ENCODE peak calls at places on chromosomes 6 and 20, in eight cellular contexts. One of them, this sample, is unnamed.

GRCh38 chr6:101015541-101015940 is 134.4 kb upstream of the ASCC3 start:
- DNase-seq in right lobe of liver: no peak
- DNase-seq in fibroblast of the aortic adventitia: no peak
- DNase-seq in lower lobe of right lung: no peak
- DNase-seq in neural progenitor cell: no peak
- DNase-seq in bronchial epithelial cell: no peak
- DNase-seq in thoracic aorta: no peak
- DNase-seq in A549: no peak
- DNase-seq in this sample: no peak

GRCh38 chr6:54244430-54244829 is 63.8 kb upstream of the TINAG start:
- DNase-seq in right lobe of liver: no peak
- DNase-seq in neural progenitor cell: peak; percentile 6
- DNase-seq in bronchial epithelial cell: peak; percentile 55
- DNase-seq in lower lobe of right lung: no peak
- DNase-seq in thoracic aorta: no peak
- DNase-seq in fibroblast of the aortic adventitia: peak; percentile 44
- DNase-seq in A549: peak; percentile 7
- DNase-seq in this sample: peak; percentile 42

GRCh38 chr6:144581807-144582537 is 296.8 kb downstream of the UTRN start:
- DNase-seq in bronchial epithelial cell: peak; percentile 20
- DNase-seq in fibroblast of the aortic adventitia: peak; percentile 43
- DNase-seq in thoracic aorta: no peak
- DNase-seq in neural progenitor cell: peak; percentile 63
- DNase-seq in A549: peak; percentile 5
- DNase-seq in right lobe of liver: no peak
- DNase-seq in lower lobe of right lung: no peak
- DNase-seq in this sample: peak; percentile 37

GRCh38 chr6:69801225-69801624 is 4.4 kb upstream of the LMBRD1 start:
- DNase-seq in fibroblast of the aortic adventitia: no peak
- DNase-seq in lower lobe of right lung: no peak
- DNase-seq in A549: no peak
- DNase-seq in neural progenitor cell: no peak
- DNase-seq in bronchial epithelial cell: no peak
- DNase-seq in right lobe of liver: no peak
- DNase-seq in thoracic aorta: no peak
- DNase-seq in this sample: no peak

GRCh38 chr6:23874985-23875384 is 251.0 kb upstream of the NRSN1 start:
- DNase-seq in lower lobe of right lung: no peak
- DNase-seq in fibroblast of the aortic adventitia: no peak
- DNase-seq in neural progenitor cell: peak; percentile 9
- DNase-seq in bronchial epithelial cell: no peak
- DNase-seq in A549: no peak
- DNase-seq in right lobe of liver: no peak
- DNase-seq in thoracic aorta: no peak
- DNase-seq in this sample: no peak

GRCh38 chr6:68718379-68719073 is 83.4 kb downstream of the ADGRB3 start:
- DNase-seq in fibroblast of the aortic adventitia: peak; percentile 20
- DNase-seq in bronchial epithelial cell: peak; percentile 87
- DNase-seq in A549: no peak
- DNase-seq in neural progenitor cell: no peak
- DNase-seq in lower lobe of right lung: no peak
- DNase-seq in thoracic aorta: no peak
- DNase-seq in right lobe of liver: no peak
- DNase-seq in this sample: peak; percentile 73

GRCh38 chr6:14286144-14286543 is 168.6 kb downstream of the CD83 start:
- DNase-seq in A549: peak; percentile 35
- DNase-seq in thoracic aorta: no peak
- DNase-seq in right lobe of liver: no peak
- DNase-seq in lower lobe of right lung: no peak
- DNase-seq in bronchial epithelial cell: peak; percentile 61
- DNase-seq in neural progenitor cell: no peak
- DNase-seq in fibroblast of the aortic adventitia: peak; percentile 97
- DNase-seq in this sample: peak; percentile 94

GRCh38 chr6:36118550-36119107 is 11.7 kb upstream of the MAPK13 start:
- DNase-seq in fibroblast of the aortic adventitia: no peak
- DNase-seq in neural progenitor cell: no peak
- DNase-seq in right lobe of liver: peak; percentile 51
- DNase-seq in A549: no peak
- DNase-seq in thoracic aorta: no peak
- DNase-seq in bronchial epithelial cell: peak; percentile 75
- DNase-seq in lower lobe of right lung: peak; percentile 67
- DNase-seq in this sample: peak; percentile 48

GRCh38 chr6:161327360-161327953 is 53.6 kb upstream of the AGPAT4 start:
- DNase-seq in lower lobe of right lung: no peak
- DNase-seq in neural progenitor cell: peak; percentile 28
- DNase-seq in fibroblast of the aortic adventitia: no peak
- DNase-seq in thoracic aorta: no peak
- DNase-seq in A549: no peak
- DNase-seq in bronchial epithelial cell: no peak
- DNase-seq in right lobe of liver: no peak
- DNase-seq in this sample: peak; percentile 18

GRCh38 chr6:41371461-41371991 is 36.1 kb downstream of the NCR2 start:
- DNase-seq in neural progenitor cell: peak; percentile 86
- DNase-seq in right lobe of liver: no peak
- DNase-seq in bronchial epithelial cell: no peak
- DNase-seq in fibroblast of the aortic adventitia: peak; percentile 25
- DNase-seq in thoracic aorta: no peak
- DNase-seq in lower lobe of right lung: no peak
- DNase-seq in A549: no peak
- DNase-seq in this sample: peak; percentile 55

GRCh38 chr6:42551202-42551601 is 12.6 kb upstream of the UBR2 start:
- DNase-seq in thoracic aorta: no peak
- DNase-seq in bronchial epithelial cell: peak; percentile 21
- DNase-seq in right lobe of liver: no peak
- DNase-seq in neural progenitor cell: no peak
- DNase-seq in fibroblast of the aortic adventitia: peak; percentile 40
- DNase-seq in A549: no peak
- DNase-seq in lower lobe of right lung: no peak
- DNase-seq in this sample: peak; percentile 36

GRCh38 chr6:5099537-5099936 is 14.4 kb downstream of the PPP1R3G start:
- DNase-seq in right lobe of liver: no peak
- DNase-seq in neural progenitor cell: no peak
- DNase-seq in thoracic aorta: no peak
- DNase-seq in fibroblast of the aortic adventitia: no peak
- DNase-seq in A549: no peak
- DNase-seq in lower lobe of right lung: no peak
- DNase-seq in bronchial epithelial cell: peak; percentile 35
- DNase-seq in this sample: no peak

GRCh38 chr20:60999256-60999655 is 252.8 kb upstream of the CDH4 start:
- DNase-seq in bronchial epithelial cell: no peak
- DNase-seq in right lobe of liver: no peak
- DNase-seq in neural progenitor cell: no peak
- DNase-seq in fibroblast of the aortic adventitia: peak; percentile 61
- DNase-seq in thoracic aorta: no peak
- DNase-seq in lower lobe of right lung: no peak
- DNase-seq in A549: no peak
- DNase-seq in this sample: peak; percentile 4

GRCh38 chr6:41644297-41644879 is 6.1 kb downstream of the MDFI start:
- DNase-seq in lower lobe of right lung: peak; percentile 34
- DNase-seq in thoracic aorta: no peak
- DNase-seq in bronchial epithelial cell: peak; percentile 61
- DNase-seq in right lobe of liver: no peak
- DNase-seq in neural progenitor cell: peak; percentile 71
- DNase-seq in A549: no peak
- DNase-seq in fibroblast of the aortic adventitia: no peak
- DNase-seq in this sample: no peak

GRCh38 chr20:56160956-56161355 is 87.6 kb upstream of the MC3R start:
- DNase-seq in right lobe of liver: no peak
- DNase-seq in fibroblast of the aortic adventitia: no peak
- DNase-seq in thoracic aorta: no peak
- DNase-seq in neural progenitor cell: no peak
- DNase-seq in A549: no peak
- DNase-seq in bronchial epithelial cell: no peak
- DNase-seq in lower lobe of right lung: no peak
- DNase-seq in this sample: no peak

GRCh38 chr20:63625771-63626423 is 1.0 kb downstream of the GMEB2 start:
- DNase-seq in A549: no peak
- DNase-seq in right lobe of liver: no peak
- DNase-seq in bronchial epithelial cell: peak; percentile 9
- DNase-seq in thoracic aorta: no peak
- DNase-seq in lower lobe of right lung: peak; percentile 44
- DNase-seq in fibroblast of the aortic adventitia: peak; percentile 32
- DNase-seq in neural progenitor cell: peak; percentile 34
- DNase-seq in this sample: peak; percentile 34

GRCh38 chr6:37020426-37021211 is 15.2 kb downstream of the FGD2 start:
- DNase-seq in lower lobe of right lung: no peak
- DNase-seq in neural progenitor cell: no peak
- DNase-seq in A549: no peak
- DNase-seq in bronchial epithelial cell: no peak
- DNase-seq in right lobe of liver: no peak
- DNase-seq in fibroblast of the aortic adventitia: no peak
- DNase-seq in thoracic aorta: no peak
- DNase-seq in this sample: no peak

DNA sequence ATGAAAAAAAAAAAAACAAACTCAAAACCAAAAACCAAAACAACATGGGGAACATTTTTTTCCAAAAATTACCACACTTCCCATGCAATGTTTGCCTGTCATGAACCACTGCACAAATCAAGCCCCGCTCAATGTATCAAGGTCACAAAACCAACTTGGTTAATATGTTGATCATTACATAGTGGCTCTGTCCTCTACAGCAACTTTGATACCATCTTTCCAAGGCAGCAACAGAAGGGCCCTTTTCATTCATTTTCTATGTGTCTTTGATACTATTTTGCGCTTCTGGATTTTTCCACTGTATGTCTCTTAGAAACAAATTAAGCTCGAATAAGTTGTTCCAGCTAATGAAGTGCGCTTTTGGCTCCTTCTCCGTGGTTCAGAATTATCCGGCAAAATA is 1.5 kb downstream of the ZHX3 start:
- DNase-seq in right lobe of liver: peak; percentile 54
- DNase-seq in thoracic aorta: no peak
- DNase-seq in lower lobe of right lung: no peak
- DNase-seq in fibroblast of the aortic adventitia: peak; percentile 9
- DNase-seq in neural progenitor cell: no peak
- DNase-seq in bronchial epithelial cell: no peak
- DNase-seq in A549: no peak
- DNase-seq in this sample: peak; percentile 14
- H3K4me3 ChIP-seq in right lobe of liver: peak overlapping the region; percentile 1
- H3K4me3 ChIP-seq in thoracic aorta: peak overlapping the region; percentile 87
- H3K4me3 ChIP-seq in lower lobe of right lung: peak overlapping the region; percentile 79
- H3K4me3 ChIP-seq in fibroblast of the aortic adventitia: peak overlapping the region; percentile 92
- H3K4me3 ChIP-seq in neural progenitor cell: no peak overlapping the region
- H3K4me3 ChIP-seq in bronchial epithelial cell: no peak overlapping the region
- H3K4me3 ChIP-seq in A549: no peak overlapping the region
- H3K4me3 ChIP-seq in this sample: peak overlapping the region; percentile 82

GRCh38 chr6:52063584-52064400 is 23.6 kb downstream of the PKHD1 start:
- DNase-seq in A549: peak; percentile 7
- DNase-seq in lower lobe of right lung: no peak
- DNase-seq in neural progenitor cell: peak; percentile 67
- DNase-seq in thoracic aorta: no peak
- DNase-seq in right lobe of liver: peak; percentile 59
- DNase-seq in bronchial epithelial cell: peak; percentile 69
- DNase-seq in fibroblast of the aortic adventitia: peak; percentile 34
- DNase-seq in this sample: peak; percentile 21
- TF ChIP-seq CTCF in A549: no peak
- TF ChIP-seq CTCF in lower lobe of right lung: peak; percentile 48
- TF ChIP-seq CTCF in neural progenitor cell: peak; percentile 64
- TF ChIP-seq CTCF in thoracic aorta: no peak
- TF ChIP-seq CTCF in right lobe of liver: peak; percentile 62
- TF ChIP-seq CTCF in bronchial epithelial cell: peak; percentile 57
- TF ChIP-seq CTCF in fibroblast of the aortic adventitia: peak; percentile 55
- TF ChIP-seq CTCF in this sample: peak; percentile 22

GRCh38 chr6:210104-210456 is 82.2 kb upstream of the DUSP22 start:
- DNase-seq in neural progenitor cell: no peak
- DNase-seq in lower lobe of right lung: no peak
- DNase-seq in right lobe of liver: no peak
- DNase-seq in thoracic aorta: no peak
- DNase-seq in bronchial epithelial cell: no peak
- DNase-seq in fibroblast of the aortic adventitia: no peak
- DNase-seq in A549: no peak
- DNase-seq in this sample: no peak
- H3K4me3 ChIP-seq in neural progenitor cell: no peak overlapping the region
- H3K4me3 ChIP-seq in lower lobe of right lung: no peak overlapping the region
- H3K4me3 ChIP-seq in right lobe of liver: no peak overlapping the region
- H3K4me3 ChIP-seq in thoracic aorta: no peak overlapping the region
- H3K4me3 ChIP-seq in bronchial epithelial cell: no peak overlapping the region
- H3K4me3 ChIP-seq in fibroblast of the aortic adventitia: no peak overlapping the region
- H3K4me3 ChIP-seq in A549: no peak overlapping the region
- H3K4me3 ChIP-seq in this sample: no peak overlapping the region

GRCh38 chr6:6723792-6724318 is 135.3 kb downstream of the LY86 start:
- DNase-seq in thoracic aorta: no peak
- DNase-seq in fibroblast of the aortic adventitia: peak; percentile 5
- DNase-seq in A549: no peak
- DNase-seq in neural progenitor cell: no peak
- DNase-seq in lower lobe of right lung: no peak
- DNase-seq in bronchial epithelial cell: no peak
- DNase-seq in right lobe of liver: no peak
- DNase-seq in this sample: no peak

GRCh38 chr6:6724319-6725119 is 136.0 kb downstream of the LY86 start:
- DNase-seq in fibroblast of the aortic adventitia: peak; percentile 85
- DNase-seq in right lobe of liver: peak; percentile 79
- DNase-seq in lower lobe of right lung: peak; percentile 80
- DNase-seq in neural progenitor cell: peak; percentile 86
- DNase-seq in thoracic aorta: no peak
- DNase-seq in bronchial epithelial cell: peak; percentile 63
- DNase-seq in A549: peak; percentile 44
- DNase-seq in this sample: peak; percentile 86

GRCh38 chr6:6722195-6722594 is 133.7 kb downstream of the LY86 start:
- DNase-seq in thoracic aorta: no peak
- DNase-seq in right lobe of liver: no peak
- DNase-seq in lower lobe of right lung: no peak
- DNase-seq in bronchial epithelial cell: no peak
- DNase-seq in fibroblast of the aortic adventitia: no peak
- DNase-seq in A549: no peak
- DNase-seq in neural progenitor cell: no peak
- DNase-seq in this sample: no peak

GRCh38 chr6:6721606-6722005 is 133.1 kb downstream of the LY86 start:
- DNase-seq in bronchial epithelial cell: no peak
- DNase-seq in lower lobe of right lung: no peak
- DNase-seq in fibroblast of the aortic adventitia: no peak
- DNase-seq in neural progenitor cell: no peak
- DNase-seq in thoracic aorta: no peak
- DNase-seq in right lobe of liver: no peak
- DNase-seq in A549: no peak
- DNase-seq in this sample: no peak

DNA sequence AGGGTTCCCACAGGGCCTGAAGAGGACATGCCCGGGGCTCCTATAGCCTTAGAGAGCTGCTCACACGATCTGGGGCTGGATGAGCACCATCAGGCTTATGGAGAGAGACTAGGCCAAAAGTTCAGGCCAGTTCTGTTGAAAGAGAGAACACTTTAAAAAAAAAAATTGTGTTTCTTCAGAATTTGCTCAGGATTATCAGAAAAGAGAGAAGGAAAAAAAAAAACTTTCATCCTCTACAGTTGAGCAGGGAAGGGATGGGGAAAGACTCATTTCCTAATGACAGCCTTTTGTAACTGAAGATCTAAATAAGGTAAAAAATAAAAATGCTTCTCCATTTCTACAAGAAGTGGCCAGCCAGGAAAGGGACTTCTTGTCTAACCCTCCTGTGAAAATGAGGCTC is 134.8 kb downstream of the LY86 start:
- DNase-seq in neural progenitor cell: no peak
- DNase-seq in right lobe of liver: no peak
- DNase-seq in bronchial epithelial cell: no peak
- DNase-seq in fibroblast of the aortic adventitia: no peak
- DNase-seq in lower lobe of right lung: no peak
- DNase-seq in A549: no peak
- DNase-seq in thoracic aorta: no peak
- DNase-seq in this sample: no peak
- TF ChIP-seq CTCF in neural progenitor cell: no peak
- TF ChIP-seq CTCF in right lobe of liver: no peak
- TF ChIP-seq CTCF in bronchial epithelial cell: no peak
- TF ChIP-seq CTCF in fibroblast of the aortic adventitia: no peak
- TF ChIP-seq CTCF in lower lobe of right lung: no peak
- TF ChIP-seq CTCF in A549: no peak
- TF ChIP-seq CTCF in thoracic aorta: no peak
- TF ChIP-seq CTCF in this sample: no peak

GRCh38 chr6:135546680-135547418 is 49.3 kb upstream of the AHI1 start:
- DNase-seq in neural progenitor cell: no peak
- DNase-seq in fibroblast of the aortic adventitia: peak; percentile 66
- DNase-seq in thoracic aorta: no peak
- DNase-seq in bronchial epithelial cell: no peak
- DNase-seq in A549: no peak
- DNase-seq in right lobe of liver: no peak
- DNase-seq in lower lobe of right lung: no peak
- DNase-seq in this sample: peak; percentile 40
- H3K4me3 ChIP-seq in neural progenitor cell: no peak overlapping the region
- H3K4me3 ChIP-seq in fibroblast of the aortic adventitia: no peak overlapping the region
- H3K4me3 ChIP-seq in thoracic aorta: no peak overlapping the region
- H3K4me3 ChIP-seq in bronchial epithelial cell: no peak overlapping the region
- H3K4me3 ChIP-seq in A549: no peak overlapping the region
- H3K4me3 ChIP-seq in right lobe of liver: no peak overlapping the region
- H3K4me3 ChIP-seq in lower lobe of right lung: no peak overlapping the region
- H3K4me3 ChIP-seq in this sample: no peak overlapping the region

This sample was measured in cardiac fibroblast.